ENCODE peak calls at places on chromosomes 13 and 19, in six cellular contexts. Z is endothelial cell of umbilical vein, C is HCT116, Q is GM12878, H is SK-N-SH, U is H1. G is an unnamed sample.

GRCh38 chr13:95677564-95678386 is 836 bp downstream of the DNAJC3 start:
- DNase-seq in Z (peak; percentile 49), H (no peak), Q (no peak), U (no peak), C (no peak), G (peak; percentile 45)

GRCh38 chr19:49469828-49470614 is 4.0 kb upstream of the FLT3LG start:
- DNase-seq in Z (no peak), H (no peak), Q (peak; percentile 84), C (no peak), U (no peak), G (peak; percentile 89)

GRCh38 chr19:29515706-29516357 is 10.0 kb upstream of the VSTM2B start:
- DNase-seq in Z (no peak), Q (no peak), U (no peak), C (no peak), H (no peak), G (no peak)

GRCh38 chr13:47334173-47334572 is 437.3 kb upstream of the HTR2A start:
- DNase-seq in Z (no peak), C (no peak), U (no peak), Q (no peak), H (no peak), G (no peak)

GRCh38 chr19:50158577-50158976 is 4.5 kb downstream of the IZUMO2 start:
- DNase-seq in Q (no peak), Z (no peak), H (no peak), U (no peak), C (no peak), G (no peak)

GRCh38 chr19:37991841-37992248 is 84.8 kb downstream of the SIPA1L3 start:
- DNase-seq in C (no peak), Q (no peak), H (no peak), U (no peak), Z (no peak), G (peak; percentile 36)

GRCh38 chr19:38707512-38708114 is 36.7 kb downstream of the CAPN12 start:
- DNase-seq in Q (no peak), Z (peak; percentile 91), U (no peak), C (no peak), H (no peak), G (no peak)

GRCh38 chr13:100519626-100520025 is 69.0 kb downstream of the GGACT start:
- DNase-seq in Q (no peak), C (no peak), Z (no peak), H (no peak), U (no peak), G (no peak)

GRCh38 chr13:44765076-44765475 is 188.9 kb upstream of the TSC22D1 start:
- DNase-seq in Q (no peak), H (peak; percentile 45), Z (no peak), C (no peak), U (no peak), G (no peak)

GRCh38 chr19:45075215-45076028 is 856 bp downstream of the ZNF296 start:
- DNase-seq in C (peak; percentile 54), H (no peak), U (no peak), Q (peak; percentile 80), Z (peak; percentile 10), G (peak; percentile 92)

GRCh38 chr19:31214086-31214485 is 135.2 kb downstream of the TSHZ3 start:
- DNase-seq in H (peak; percentile 27), Q (no peak), Z (peak; percentile 17), U (no peak), C (no peak), G (peak; percentile 87)

GRCh38 chr13:97892717-97893116 is 60.8 kb upstream of the IPO5 start:
- DNase-seq in Q (no peak), C (no peak), Z (no peak), H (no peak), U (no peak), G (no peak)

GRCh38 chr13:33751151-33751550 is 66.8 kb upstream of the RFC3 start:
- DNase-seq in U (no peak), Q (no peak), Z (no peak), H (no peak), C (no peak), G (no peak)

GRCh38 chr19:41612483-41612882 is 14.4 kb downstream of the CEACAM4 start:
- DNase-seq in H (no peak), Q (no peak), Z (no peak), U (no peak), C (no peak), G (peak; percentile 33)

GRCh38 chr19:53102701-53103140 is 501 bp downstream of the ZNF160 start:
- DNase-seq in C (no peak), Q (no peak), H (peak; percentile 69), U (no peak), Z (peak; percentile 47), G (peak; percentile 56)

GRCh38 chr13:62040806-62041205 is 625.2 kb upstream of the PCDH20 start:
- DNase-seq in Z (no peak), H (no peak), U (no peak), Q (no peak), C (no peak), G (no peak)

GRCh38 chr13:31441804-31442487 is 242.2 kb downstream of the B3GLCT start:
- DNase-seq in U (no peak), Z (no peak), C (no peak), Q (no peak), H (no peak), G (no peak)

GRCh38 chr13:111322916-111323331 is 2.5 kb downstream of the TEX29 start:
- DNase-seq in Q (no peak), C (no peak), Z (no peak), H (no peak), U (no peak), G (no peak)
- TF ChIP-seq MAX in Q (no peak), C (no peak), Z (no peak), H (no peak), U (no peak), G (no peak)

GRCh38 chr19:10773969-10774368 is 56.1 kb downstream of the DNM2 start:
- DNase-seq in C (no peak), Q (no peak), H (no peak), Z (no peak), U (no peak), G (no peak)
- H3K4me3 ChIP-seq in C (no peak overlapping the region), Q (no peak overlapping the region), H (no peak overlapping the region), Z (no peak overlapping the region), U (no peak overlapping the region), G (no peak overlapping the region)

GRCh38 chr13:21637296-21637695 is 33.3 kb upstream of the MICU2 start:
- DNase-seq in Q (no peak), Z (no peak), H (no peak), U (no peak), C (peak; percentile 94), G (peak; percentile 87)

GRCh38 chr13:21638319-21639282 is 32.3 kb upstream of the FGF9 start:
- DNase-seq in U (no peak), Q (no peak), Z (peak; percentile 28), C (no peak), H (peak; percentile 29), G (peak; percentile 55)

GRCh38 chr13:21641629-21642028 is 29.2 kb upstream of the FGF9 start:
- DNase-seq in C (no peak), H (no peak), U (no peak), Q (no peak), Z (no peak), G (no peak)

GRCh38 chr13:21639604-21640003 is 31.3 kb upstream of the FGF9 start:
- DNase-seq in C (no peak), H (no peak), Z (no peak), U (no peak), Q (no peak), G (no peak)
- TF ChIP-seq MAX in C (no peak), H (no peak), Z (no peak), U (no peak), Q (no peak), G (no peak)

DNA sequence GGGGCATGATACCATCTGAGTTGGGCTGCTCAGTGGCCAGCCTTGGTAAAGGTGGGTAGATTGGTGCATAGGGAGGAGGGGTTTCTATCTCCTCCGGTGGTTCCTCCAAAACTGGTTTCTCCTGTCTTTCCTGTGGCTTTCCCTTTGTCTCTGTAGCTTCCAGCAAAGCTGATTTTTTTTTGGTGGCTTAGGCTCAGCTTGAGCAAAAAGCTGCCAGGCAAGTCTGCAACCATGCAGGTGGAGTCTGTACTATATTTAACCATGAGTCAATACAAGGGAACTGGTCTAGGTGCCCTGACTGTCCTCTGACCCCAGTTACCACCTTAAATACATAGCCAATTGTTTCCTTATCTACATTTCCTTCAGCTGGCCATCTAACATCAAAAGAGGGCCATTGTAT is 64.0 kb upstream of the ZNF681 start:
- DNase-seq in Z (no peak), C (no peak), H (no peak), Q (no peak), U (no peak), G (no peak)
- H3K4me3 ChIP-seq in Z (no peak overlapping the region), C (no peak overlapping the region), H (no peak overlapping the region), Q (no peak overlapping the region), U (no peak overlapping the region), G (no peak overlapping the region)

GRCh38 chr13:37657134-37657533 is 58.6 kb upstream of the POSTN start:
- DNase-seq in C (no peak), Q (no peak), H (no peak), U (no peak), Z (peak; percentile 91), G (no peak)
- TF ChIP-seq MAX in C (no peak), Q (no peak), H (no peak), U (no peak), Z (no peak), G (no peak)

DNA sequence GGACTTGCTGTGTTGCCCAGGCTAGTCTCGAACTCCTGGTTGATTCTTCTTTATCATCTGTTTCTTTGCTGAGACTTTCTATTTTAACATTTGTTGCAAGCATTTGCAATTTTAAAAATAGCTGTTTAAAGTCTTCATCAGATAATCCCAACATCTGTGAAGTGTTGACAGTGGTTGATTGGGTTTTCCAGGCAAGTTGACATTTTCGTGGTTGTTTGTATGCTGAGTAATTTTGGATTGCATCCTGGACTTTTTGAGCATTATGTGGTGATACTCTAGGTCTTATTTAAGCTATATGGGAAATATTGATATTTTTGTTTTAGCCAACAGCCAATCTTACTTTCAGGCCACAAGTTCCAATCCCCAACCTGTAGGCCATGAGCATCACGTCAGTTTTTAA is 25.1 kb downstream of the AP1M1 start:
- DNase-seq in C (no peak), Q (no peak), H (no peak), Z (no peak), U (no peak), G (no peak)
- H3K4me3 ChIP-seq in C (no peak overlapping the region), Q (no peak overlapping the region), H (no peak overlapping the region), Z (no peak overlapping the region), U (no peak overlapping the region), G (no peak overlapping the region)

DNA sequence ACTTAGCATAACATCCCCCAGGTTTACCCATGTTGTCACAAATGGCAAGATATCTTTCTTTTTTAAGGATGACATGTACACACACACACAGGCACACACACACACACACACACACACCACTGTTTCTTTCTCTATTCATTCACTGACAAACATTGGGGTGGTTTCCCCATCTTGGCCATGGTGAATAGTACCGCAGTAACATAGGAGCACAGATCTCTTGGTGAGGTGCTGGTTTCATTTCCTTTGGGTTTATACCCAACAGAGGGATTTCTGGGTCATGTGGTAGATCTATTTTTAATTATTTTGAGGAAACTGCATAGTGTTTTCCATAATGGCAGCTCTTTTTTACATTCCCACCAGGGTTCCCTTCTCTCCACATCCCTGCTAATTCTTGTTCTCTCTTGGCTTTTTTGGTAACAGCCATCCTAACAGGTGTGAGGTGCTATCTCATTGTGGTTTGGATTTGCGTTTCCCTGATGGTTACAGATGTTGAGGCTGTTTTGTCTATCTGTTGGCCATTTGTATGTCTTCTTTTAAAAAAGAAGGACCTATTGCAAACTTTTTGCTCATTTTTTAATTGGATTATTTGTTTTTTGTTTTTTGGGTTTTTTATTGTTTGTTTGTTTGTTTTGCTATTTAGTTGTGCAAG is 251.7 kb upstream of the IRS2 start:
- DNase-seq in Q (no peak), U (no peak), C (no peak), Z (no peak), H (no peak), G (no peak)
- TF ChIP-seq MAX in Q (no peak), U (no peak), C (no peak), Z (no peak), H (no peak), G (no peak)